ENCODE peak calls at places on chromosomes 12 and 14, in eight cellular contexts. A is AG09319; K is CD8-positive, alpha-beta T cell; M is pancreas; G is lower leg skin; Q is foreskin fibroblast; J is fibroblast of lung; B is RWPE1. L is an unnamed sample.

GRCh38 chr14:33184587-33184986 is 245.9 kb downstream of the NPAS3 start:
- DNase-seq in A (no peak), K (no peak), M (no peak), G (no peak), Q (no peak), J (peak; percentile 15), B (no peak), L (no peak)

GRCh38 chr12:75364918-75365317 is 26.0 kb upstream of the GLIPR1L2 start:
- DNase-seq in A (peak; percentile 66), K (no peak), M (no peak), G (no peak), Q (peak; percentile 80), J (no peak), B (no peak), L (no peak)

GRCh38 chr14:59244581-59244980 is 56.1 kb downstream of the DAAM1 start:
- DNase-seq in A (no peak), K (no peak), M (no peak), G (no peak), Q (no peak), J (no peak), B (no peak), L (no peak)

GRCh38 chr12:28507055-28507454 is 316.8 kb downstream of the CCDC91 start:
- DNase-seq in A (no peak), K (no peak), M (no peak), G (no peak), Q (no peak), J (peak; percentile 86), B (no peak), L (no peak)

GRCh38 chr12:108966378-108967151 is 54.3 kb downstream of the SVOP start:
- DNase-seq in A (no peak), K (no peak), M (no peak), G (no peak), Q (no peak), J (no peak), B (no peak), L (no peak)

GRCh38 chr12:106773286-106773685 is 1.2 kb upstream of the RIC8B start:
- DNase-seq in A (no peak), K (no peak), M (no peak), G (no peak), Q (no peak), J (no peak), B (no peak), L (no peak)

GRCh38 chr12:128976120-128976519 is 122.8 kb downstream of the GLT1D1 start:
- DNase-seq in A (no peak), K (no peak), M (no peak), G (no peak), Q (no peak), J (no peak), B (no peak), L (no peak)

GRCh38 chr12:81610955-81611889 is 147.9 kb downstream of the PPFIA2 start:
- DNase-seq in A (no peak), K (no peak), M (no peak), G (no peak), Q (no peak), J (no peak), B (no peak), L (no peak)

GRCh38 chr12:92000587-92000986 is 145.1 kb downstream of the BTG1 start:
- DNase-seq in A (no peak), K (no peak), M (no peak), G (no peak), Q (no peak), J (peak; percentile 70), B (no peak), L (no peak)

GRCh38 chr12:53219116-53219955 is 12.3 kb upstream of the ITGB7 start:
- DNase-seq in A (no peak), K (no peak), M (no peak), G (no peak), Q (no peak), J (peak; percentile 73), B (no peak), L (no peak)

GRCh38 chr14:32286602-32287001 is 42.5 kb upstream of the AKAP6 start:
- DNase-seq in A (no peak), K (no peak), M (no peak), G (no peak), Q (no peak), J (no peak), B (no peak), L (no peak)

GRCh38 chr14:24132061-24132685 is 1.7 kb downstream of the FITM1 start:
- DNase-seq in A (no peak), K (no peak), M (peak; percentile 73), G (no peak), Q (no peak), J (no peak), B (no peak), L (peak; percentile 70)

GRCh38 chr12:31582155-31582554 is 8.8 kb downstream of the DENND5B start:
- DNase-seq in A (no peak), K (no peak), M (no peak), G (no peak), Q (peak; percentile 18), J (peak; percentile 77), B (peak; percentile 48), L (no peak)

GRCh38 chr12:118874698-118875548 is 106.4 kb upstream of the SRRM4 start:
- DNase-seq in A (no peak), K (no peak), M (no peak), G (no peak), Q (no peak), J (no peak), B (no peak), L (no peak)

GRCh38 chr14:98946995-98947394 is 325.0 kb downstream of the BCL11B start:
- DNase-seq in A (no peak), K (no peak), M (no peak), G (peak; percentile 86), Q (no peak), J (peak; percentile 16), B (no peak), L (no peak)

GRCh38 chr12:31300341-31300740 is 25.6 kb downstream of the SINHCAF start:
- DNase-seq in A (no peak), K (no peak), M (no peak), G (no peak), Q (no peak), J (no peak), B (no peak), L (no peak)

GRCh38 chr12:91361864-91362263 is 179.2 kb upstream of the DCN start:
- DNase-seq in A (no peak), K (no peak), M (no peak), G (no peak), Q (no peak), J (peak; percentile 39), B (peak; percentile 20), L (no peak)

GRCh38 chr14:53412819-53413664 is 259.9 kb upstream of the DDHD1 start:
- DNase-seq in A (no peak), K (no peak), M (no peak), G (no peak), Q (no peak), J (no peak), B (peak; percentile 27), L (no peak)

GRCh38 chr12:85843606-85844325 is 7.6 kb upstream of the RASSF9 start:
- DNase-seq in A (no peak), K (no peak), M (no peak), G (no peak), Q (no peak), J (no peak), B (no peak), L (no peak)

GRCh38 chr12:131387281-131388163 is 323.4 kb upstream of the SFSWAP start:
- DNase-seq in A (no peak), K (no peak), M (no peak), G (peak; percentile 82), Q (no peak), J (no peak), B (no peak), L (no peak)

GRCh38 chr12:26058308-26058707 is 66.5 kb downstream of the BHLHE41 start:
- DNase-seq in A (no peak), K (no peak), M (no peak), G (no peak), Q (no peak), J (peak; percentile 37), B (no peak), L (no peak)
- TF ChIP-seq CTCF in A (no peak), K (no peak), M (no peak), G (no peak), Q (no peak), J (no peak), B (no peak), L (no peak)

GRCh38 chr12:124445826-124446225 is 121.6 kb downstream of the NCOR2 start:
- DNase-seq in A (no peak), K (no peak), M (no peak), G (no peak), Q (no peak), J (no peak), B (no peak), L (no peak)

GRCh38 chr12:124442772-124443445 is 124.5 kb downstream of the NCOR2 start:
- DNase-seq in A (no peak), K (no peak), M (no peak), G (no peak), Q (no peak), J (peak; percentile 94), B (no peak), L (no peak)

GRCh38 chr12:124446364-124446763 is 121.0 kb downstream of the NCOR2 start:
- DNase-seq in A (no peak), K (no peak), M (no peak), G (no peak), Q (no peak), J (no peak), B (no peak), L (no peak)

GRCh38 chr12:124443929-124444712 is 123.3 kb downstream of the NCOR2 start:
- DNase-seq in A (no peak), K (no peak), M (no peak), G (no peak), Q (no peak), J (no peak), B (no peak), L (no peak)

DNA sequence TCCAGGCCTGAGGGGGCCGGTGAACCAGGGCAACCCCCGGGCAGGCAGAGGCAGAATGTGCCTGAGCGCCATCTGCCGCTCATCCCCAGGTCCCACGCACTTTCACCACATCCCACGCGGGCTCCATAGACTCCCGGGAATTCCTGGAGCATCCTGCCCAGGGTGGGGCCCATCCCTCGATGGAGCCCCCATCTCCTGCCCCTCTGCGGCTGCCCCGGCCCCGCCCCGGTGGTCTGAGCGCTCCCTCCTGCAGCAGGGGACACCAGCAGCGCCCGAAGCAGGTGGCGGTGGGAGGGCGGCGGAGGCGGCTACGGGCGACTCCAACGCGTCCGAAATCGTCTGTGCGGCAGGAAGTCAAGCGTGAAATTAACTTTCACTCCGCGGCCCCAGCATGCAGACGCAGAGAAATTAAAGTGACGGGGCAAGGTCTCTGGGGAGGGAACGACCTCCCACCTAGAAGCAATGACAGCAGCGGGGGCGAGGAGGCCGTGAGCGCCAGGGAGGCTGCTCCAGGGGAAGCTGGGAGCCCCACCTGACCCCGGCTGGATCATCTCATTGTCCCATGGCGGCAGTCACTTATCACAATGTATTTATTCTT is 122.2 kb downstream of the NCOR2 start:
- DNase-seq in A (no peak), K (no peak), M (no peak), G (no peak), Q (no peak), J (no peak), B (no peak), L (no peak)
- TF ChIP-seq CTCF in A (no peak), K (no peak), M (no peak), G (no peak), Q (no peak), J (no peak), B (no peak), L (no peak)

GRCh38 chr12:47307680-47308399 is 228.1 kb upstream of the AMIGO2 start:
- DNase-seq in A (peak; percentile 27), K (peak; percentile 21), M (peak; percentile 43), G (no peak), Q (peak; percentile 39), J (peak; percentile 65), B (peak; percentile 59), L (no peak)
- TF ChIP-seq CTCF in A (peak; percentile 72), K (peak; percentile 60), M (peak; percentile 34), G (no peak), Q (peak; percentile 55), J (peak; percentile 62), B (peak; percentile 68), L (peak; percentile 51)

GRCh38 chr14:78595797-78596196 is 425.6 kb downstream of the NRXN3 start:
- DNase-seq in A (no peak), K (no peak), M (no peak), G (no peak), Q (no peak), J (no peak), B (no peak), L (no peak)
- TF ChIP-seq CTCF in A (no peak), K (no peak), M (no peak), G (no peak), Q (peak; percentile 34), J (peak; percentile 15), B (no peak), L (no peak)